ENCODE peak calls at places on chromosomes 13 and 19, in eight cellular contexts. Q is cardiac muscle cell; S is neural progenitor cell; R is endodermal cell; D is fibroblast of lung; Z is left lung; X is WERI-Rb-1; F is CD4-positive, alpha-beta T cell. T is an unnamed sample.

GRCh38 chr19:18730885-18731513 is 47.5 kb downstream of the CRTC1 start:
- DNase-seq in Q (no peak), S (no peak), R (peak), D (no peak), Z (no peak), X (no peak), F (no peak), T (no peak)

GRCh38 chr19:46491975-46492682 is 3.5 kb downstream of the PNMA8B start:
- DNase-seq in Q (no peak), S (no peak), R (no peak), D (no peak), Z (no peak), X (no peak), F (no peak), T (no peak)

GRCh38 chr19:46972301-46972700 is 47.3 kb upstream of the NPAS1 start:
- DNase-seq in Q (no peak), S (no peak), R (no peak), D (no peak), Z (no peak), X (no peak), F (no peak), T (no peak)

GRCh38 chr13:80037505-80037888 is 303.4 kb downstream of the SPRY2 start:
- DNase-seq in Q (no peak), S (no peak), R (no peak), D (peak), Z (no peak), X (no peak), F (no peak), T (peak)

GRCh38 chr19:10095622-10095947 is 6.9 kb downstream of the ANGPTL6 start:
- DNase-seq in Q (no peak), S (no peak), R (no peak), D (no peak), Z (no peak), X (no peak), F (no peak), T (no peak)

GRCh38 chr13:44132710-44133109 is 240.9 kb upstream of the SERP2 start:
- DNase-seq in Q (no peak), S (no peak), R (no peak), D (peak), Z (peak), X (no peak), F (no peak), T (no peak)

GRCh38 chr13:98480915-98481510 is 95.9 kb downstream of the STK24 start:
- DNase-seq in Q (peak), S (no peak), R (no peak), D (peak), Z (no peak), X (peak), F (no peak), T (no peak)

GRCh38 chr19:369876-370275 is 25.3 kb upstream of the MIER2 start:
- DNase-seq in Q (no peak), S (no peak), R (peak), D (no peak), Z (no peak), X (no peak), F (no peak), T (no peak)

GRCh38 chr19:41261474-41262190 is 2.5 kb upstream of the HNRNPUL1 start:
- DNase-seq in Q (no peak), S (no peak), R (no peak), D (peak), Z (no peak), X (no peak), F (no peak), T (peak)

GRCh38 chr13:29396446-29396845 is 199.0 kb downstream of the SLC7A1 start:
- DNase-seq in Q (no peak), S (no peak), R (no peak), D (no peak), Z (no peak), X (no peak), F (no peak), T (no peak)

GRCh38 chr13:43298799-43299198 is 275.4 kb downstream of the DNAJC15 start:
- DNase-seq in Q (no peak), S (no peak), R (no peak), D (no peak), Z (no peak), X (no peak), F (no peak), T (peak)

GRCh38 chr13:113853518-113854237 is 10.2 kb downstream of the GAS6 start:
- DNase-seq in Q (no peak), S (no peak), R (peak), D (no peak), Z (peak), X (no peak), F (no peak), T (no peak)

GRCh38 chr13:46160474-46161066 is 21.4 kb downstream of the LCP1 start:
- DNase-seq in Q (peak), S (peak), R (peak), D (peak), Z (no peak), X (no peak), F (no peak), T (peak)

GRCh38 chr19:5334366-5334739 is 6.3 kb downstream of the PTPRS start:
- DNase-seq in Q (no peak), S (no peak), R (no peak), D (no peak), Z (no peak), X (no peak), F (no peak), T (no peak)

GRCh38 chr19:5335593-5335992 is 5.0 kb downstream of the PTPRS start:
- DNase-seq in Q (no peak), S (no peak), R (no peak), D (no peak), Z (no peak), X (no peak), F (no peak), T (no peak)

GRCh38 chr19:5336195-5336965 is 4.2 kb downstream of the PTPRS start:
- DNase-seq in Q (no peak), S (peak), R (no peak), D (no peak), Z (no peak), X (peak), F (no peak), T (no peak)

GRCh38 chr19:5333581-5334365 is 6.8 kb downstream of the PTPRS start:
- DNase-seq in Q (no peak), S (no peak), R (no peak), D (no peak), Z (no peak), X (no peak), F (no peak), T (no peak)

GRCh38 chr19:5335101-5335500 is 5.5 kb downstream of the PTPRS start:
- DNase-seq in Q (no peak), S (no peak), R (no peak), D (no peak), Z (no peak), X (no peak), F (no peak), T (no peak)
- TF ChIP-seq CTCF in Q (no peak), S (no peak), R (no peak), D (no peak), Z (no peak), X (no peak), F (no peak), T (no peak)

GRCh38 chr13:76885203-76886004 is 801 bp downstream of the KCTD12 start:
- DNase-seq in Q (peak), S (peak), R (peak), D (peak), Z (peak), X (peak), F (peak), T (peak)

GRCh38 chr13:76884571-76885202 is 1.5 kb downstream of the KCTD12 start:
- DNase-seq in Q (peak), S (no peak), R (no peak), D (peak), Z (no peak), X (no peak), F (no peak), T (peak)

GRCh38 chr13:76882431-76882830 is 3.8 kb downstream of the KCTD12 start:
- DNase-seq in Q (no peak), S (no peak), R (no peak), D (peak), Z (no peak), X (no peak), F (no peak), T (no peak)

GRCh38 chr13:76886005-76886291 is 257 bp downstream of the KCTD12 start:
- DNase-seq in Q (no peak), S (no peak), R (no peak), D (no peak), Z (no peak), X (no peak), F (no peak), T (no peak)

DNA sequence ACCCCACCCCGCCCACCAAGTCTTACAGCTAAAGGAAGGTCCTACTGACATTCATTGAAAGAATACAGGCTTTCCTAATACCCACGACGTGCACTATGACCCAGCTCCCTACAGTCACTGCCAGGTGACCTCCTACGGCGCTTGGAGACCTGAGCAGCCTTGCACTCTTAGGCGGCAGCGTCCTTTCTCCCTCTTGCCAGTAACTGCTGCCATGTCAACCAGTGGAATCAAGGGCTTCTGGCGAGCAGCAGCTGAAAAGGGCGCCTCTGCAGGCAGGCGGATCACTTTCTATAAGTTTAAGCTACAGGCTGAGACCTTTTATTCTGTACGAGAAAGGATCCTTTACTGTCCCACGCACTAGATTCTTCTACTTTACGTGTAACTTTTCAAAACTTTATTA is 2.0 kb downstream of the KCTD12 start:
- DNase-seq in Q (peak), S (peak), R (peak), D (peak), Z (peak), X (peak), F (no peak), T (no peak)
- H3K27ac ChIP-seq in Q (peak), S (no peak), R (no peak), D (peak), Z (peak), X (no peak), F (no peak), T (peak)

DNA sequence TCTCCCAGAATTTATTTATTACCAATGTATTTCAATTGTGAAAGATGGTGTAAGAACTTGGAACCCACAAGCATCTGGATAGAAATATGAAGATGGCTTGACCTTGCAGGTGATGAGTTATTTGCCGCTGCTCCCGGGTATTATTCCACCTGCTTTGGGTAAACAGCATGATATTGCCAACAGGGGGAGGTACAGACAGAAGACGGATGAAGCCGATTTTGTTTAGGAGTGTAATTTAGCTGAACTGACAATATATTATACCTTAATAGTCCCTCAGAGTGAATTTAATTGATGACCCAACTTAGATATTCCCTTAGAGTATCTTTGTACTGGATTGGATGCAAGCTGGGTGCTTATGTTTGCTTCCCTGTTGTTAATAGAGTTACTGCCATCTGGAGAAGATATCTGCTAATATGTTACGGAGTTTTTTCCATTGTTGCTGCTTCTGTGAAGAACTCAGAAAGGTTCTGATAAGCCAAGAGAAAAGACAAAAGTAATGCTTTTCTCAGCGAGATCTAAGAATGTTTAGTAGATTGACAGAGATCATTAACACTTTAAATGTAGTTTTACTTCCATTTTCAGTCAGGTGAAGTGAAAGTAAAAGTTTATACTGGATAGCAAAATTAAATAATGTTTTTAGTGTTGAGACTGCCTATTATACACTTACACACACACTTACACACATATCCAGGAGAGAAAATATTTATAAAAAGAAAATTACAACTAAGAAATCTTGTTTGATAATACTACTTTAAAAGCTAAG is 2220.8 kb upstream of the PCDH20 start:
- DNase-seq in Q (no peak), S (no peak), R (peak), D (no peak), Z (no peak), X (no peak), F (no peak), T (peak)
- TF ChIP-seq CTCF in Q (no peak), S (peak), R (peak), D (no peak), Z (no peak), X (no peak), F (no peak), T (no peak)

DNA sequence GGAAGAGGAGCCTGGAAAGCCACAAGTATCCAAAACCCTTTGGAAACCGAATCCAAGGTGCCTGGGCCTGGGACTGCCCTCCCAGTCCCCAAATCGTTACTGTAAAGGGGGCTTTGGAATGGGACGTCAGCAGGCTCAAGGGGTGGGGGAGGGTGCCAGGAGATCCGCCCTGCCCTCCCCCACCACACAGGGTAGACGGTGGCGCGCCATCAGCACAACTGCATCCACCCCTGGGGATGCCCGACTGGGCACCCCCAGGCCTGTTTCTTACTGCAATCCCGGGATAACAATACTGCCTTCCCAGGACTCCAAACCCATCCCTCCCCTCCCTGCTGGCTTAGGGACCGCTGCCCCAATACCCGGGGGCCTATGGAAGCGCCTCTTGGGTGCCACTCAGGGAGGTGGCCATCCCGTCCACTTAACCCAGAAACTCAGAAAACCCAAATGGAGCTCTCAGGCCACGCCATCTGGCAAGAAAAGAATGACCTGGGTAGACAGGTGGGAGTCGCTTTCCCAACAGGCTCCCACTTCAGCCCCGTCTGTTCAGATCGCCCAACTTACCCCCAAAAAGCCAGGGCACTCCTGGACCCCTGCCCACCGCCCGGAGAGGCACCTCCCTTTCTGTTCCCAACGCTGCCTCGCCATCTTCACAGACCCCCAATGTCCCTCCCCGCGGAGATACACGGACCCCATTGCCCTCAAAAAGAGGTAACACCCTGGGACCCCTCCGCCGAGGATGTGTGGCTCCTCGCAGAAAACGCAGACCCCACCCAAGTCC is 2.4 kb downstream of the KLF16 start:
- DNase-seq in Q (no peak), S (no peak), R (no peak), D (no peak), Z (peak), X (no peak), F (no peak), T (no peak)
- H3K27ac ChIP-seq in Q (no peak), S (no peak), R (no peak), D (peak), Z (no peak), X (peak), F (peak), T (peak)

GRCh38 chr19:11254662-11255061 is 7.7 kb downstream of the DOCK6 start:
- DNase-seq in Q (no peak), S (no peak), R (no peak), D (no peak), Z (no peak), X (no peak), F (no peak), T (no peak)
- TF ChIP-seq CTCF in Q (peak), S (no peak), R (no peak), D (no peak), Z (no peak), X (peak), F (no peak), T (no peak)

GRCh38 chr19:5915782-5916165 is 1.7 kb downstream of the CAPS start:
- DNase-seq in Q (no peak), S (no peak), R (no peak), D (no peak), Z (no peak), X (no peak), F (no peak), T (no peak)

GRCh38 chr19:5917431-5918107 is 3.5 kb downstream of the CAPS start:
- DNase-seq in Q (no peak), S (no peak), R (no peak), D (no peak), Z (no peak), X (no peak), F (no peak), T (no peak)

GRCh38 chr19:5914358-5914774 is 312 bp downstream of the CAPS start:
- DNase-seq in Q (no peak), S (no peak), R (no peak), D (no peak), Z (no peak), X (no peak), F (no peak), T (no peak)

GRCh38 chr19:5914946-5915781 is 1.1 kb downstream of the CAPS start:
- DNase-seq in Q (peak), S (no peak), R (no peak), D (no peak), Z (no peak), X (no peak), F (no peak), T (no peak)

DNA sequence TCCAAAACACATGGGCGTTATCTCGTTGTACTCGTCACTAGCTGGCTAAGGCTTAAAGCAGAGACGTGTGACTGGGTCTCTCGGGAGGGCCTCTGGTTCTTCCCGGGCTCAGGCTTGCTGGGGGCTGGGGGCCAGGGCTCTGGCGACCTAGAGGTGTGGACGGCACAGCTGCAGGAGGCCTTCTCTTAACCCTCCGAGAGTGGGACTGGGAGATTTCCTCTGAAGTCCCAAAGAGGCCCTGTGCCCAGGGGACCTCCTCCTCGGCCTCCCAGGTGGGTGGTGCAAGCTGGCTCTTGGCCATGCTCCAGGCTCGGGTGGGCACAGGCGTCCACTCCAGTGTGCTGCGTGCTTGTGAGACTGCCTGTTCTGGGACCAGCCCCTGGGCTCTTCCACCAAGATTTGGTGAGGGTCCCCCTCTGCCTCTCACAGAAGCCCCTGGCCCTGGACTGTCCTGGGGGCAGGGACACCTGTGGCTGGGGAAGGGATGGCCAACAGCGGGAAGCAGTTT is 2.2 kb downstream of the CAPS start:
- DNase-seq in Q (no peak), S (no peak), R (no peak), D (no peak), Z (no peak), X (no peak), F (no peak), T (no peak)
- H3K27ac ChIP-seq in Q (peak), S (no peak), R (no peak), D (no peak), Z (no peak), X (no peak), F (no peak), T (peak)

T was measured in RWPE1.